ENCODE peak calls at places on chromosomes 5 and 9, in nine cellular contexts. I is fibroblast of lung, T is sigmoid colon, D is spleen, O is ovary, Q is cardiac muscle cell, U is stomach, L is suprapubic skin, W is IMR-90. G is an unnamed sample.

GRCh38 chr5:135891804-135892203 is 3.8 kb downstream of the IL9 start:
- DNase-seq in I (no peak), T (no peak), D (no peak), O (no peak), Q (peak), U (no peak), L (peak), W (no peak), G (no peak)

GRCh38 chr5:158116965-158117364 is 258.0 kb upstream of the CLINT1 start:
- DNase-seq in I (no peak), T (no peak), D (no peak), O (no peak), Q (no peak), U (no peak), L (no peak), W (no peak), G (no peak)

GRCh38 chr9:69955536-69956355 is 87.9 kb upstream of the MAMDC2 start:
- DNase-seq in I (no peak), T (no peak), D (no peak), O (no peak), Q (no peak), U (no peak), L (no peak), W (no peak), G (no peak)

GRCh38 chr9:121023064-121023463 is 27.0 kb downstream of the C5 start:
- DNase-seq in I (peak), T (no peak), D (no peak), O (no peak), Q (no peak), U (no peak), L (no peak), W (no peak), G (peak)

GRCh38 chr5:17283121-17283415 is 65.6 kb downstream of the BASP1 start:
- DNase-seq in I (no peak), T (no peak), D (no peak), O (no peak), Q (no peak), U (no peak), L (no peak), W (no peak), G (no peak)

GRCh38 chr9:7117676-7118561 is 360.1 kb downstream of the KDM4C start:
- DNase-seq in I (no peak), T (no peak), D (no peak), O (no peak), Q (no peak), U (no peak), L (no peak), W (peak), G (peak)

GRCh38 chr9:37374892-37375291 is 47.6 kb upstream of the GRHPR start:
- DNase-seq in I (no peak), T (no peak), D (peak), O (no peak), Q (no peak), U (no peak), L (no peak), W (no peak), G (no peak)

GRCh38 chr5:17838506-17838905 is 204.2 kb downstream of the TAF11L14 start:
- DNase-seq in I (no peak), T (no peak), D (no peak), O (no peak), Q (no peak), U (no peak), L (no peak), W (no peak), G (no peak)

GRCh38 chr5:76789991-76790571 is 28.7 kb upstream of the F2RL1 start:
- DNase-seq in I (peak), T (no peak), D (no peak), O (no peak), Q (no peak), U (no peak), L (no peak), W (peak), G (no peak)

GRCh38 chr5:141855265-141856029 is 22.8 kb downstream of the PCDH1 start:
- DNase-seq in I (no peak), T (no peak), D (no peak), O (no peak), Q (peak), U (peak), L (no peak), W (no peak), G (no peak)

GRCh38 chr5:86909461-86909881 is 291.7 kb downstream of the COX7C start:
- DNase-seq in I (peak), T (no peak), D (no peak), O (no peak), Q (no peak), U (no peak), L (no peak), W (peak), G (peak)

GRCh38 chr5:136042665-136043121 is 13.9 kb downstream of the TGFBI start:
- DNase-seq in I (peak), T (no peak), D (peak), O (no peak), Q (no peak), U (no peak), L (no peak), W (no peak), G (no peak)

GRCh38 chr5:94893404-94894145 is 275.1 kb downstream of the SLF1 start:
- DNase-seq in I (peak), T (no peak), D (no peak), O (no peak), Q (peak), U (no peak), L (no peak), W (peak), G (no peak)

GRCh38 chr5:122704247-122705036 is 70.4 kb upstream of the SNX2 start:
- DNase-seq in I (peak), T (no peak), D (no peak), O (no peak), Q (peak), U (no peak), L (no peak), W (peak), G (peak)

GRCh38 chr5:150120617-150121447 is 34.5 kb upstream of the CSF1R start:
- DNase-seq in I (no peak), T (peak), D (no peak), O (peak), Q (no peak), U (no peak), L (peak), W (no peak), G (no peak)

GRCh38 chr5:149697001-149697400 is 33.1 kb upstream of the PPARGC1B start:
- DNase-seq in I (peak), T (no peak), D (no peak), O (no peak), Q (no peak), U (no peak), L (no peak), W (peak), G (peak)

GRCh38 chr9:19456996-19457693 is 48.3 kb downstream of the ACER2 start:
- DNase-seq in I (peak), T (peak), D (no peak), O (peak), Q (peak), U (peak), L (no peak), W (peak), G (peak)

DNA sequence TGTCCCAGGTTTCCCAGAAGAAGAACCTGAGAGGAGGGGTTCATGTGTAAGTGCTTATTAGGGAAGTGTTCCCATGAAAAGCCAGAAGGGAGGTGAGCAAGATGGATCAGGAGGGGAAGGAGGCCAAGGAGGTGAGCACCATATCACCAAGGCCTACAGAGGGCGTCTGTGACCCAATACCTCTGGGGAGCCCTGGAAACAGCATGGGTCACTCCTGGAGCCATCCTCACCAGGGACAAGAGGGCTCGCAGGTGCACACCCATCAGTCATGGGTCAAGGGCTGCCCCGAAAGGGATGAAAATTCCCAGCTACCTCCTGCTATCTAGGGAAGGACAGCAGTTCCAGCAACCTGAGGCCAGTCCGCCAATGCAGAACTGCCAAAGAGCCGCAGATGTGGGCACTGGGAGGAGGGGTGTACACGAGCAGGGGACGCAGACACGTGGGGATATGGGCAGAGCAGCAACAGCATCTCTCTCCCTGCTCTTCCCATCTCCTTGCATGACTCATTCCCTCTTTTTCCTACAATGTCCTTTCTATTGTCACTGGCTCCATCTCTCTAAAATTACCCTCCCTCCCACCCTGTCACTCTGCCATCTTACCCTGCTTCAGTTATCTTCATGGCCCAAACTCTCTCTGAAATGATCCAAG is 167.6 kb upstream of the FSTL4 start:
- DNase-seq in I (no peak), T (no peak), D (no peak), O (no peak), Q (peak), U (no peak), L (no peak), W (no peak), G (no peak)
- TF ChIP-seq CTCF in I (no peak), T (no peak), D (no peak), O (no peak), Q (no peak), U (no peak), L (no peak), W (no peak), G (no peak)

GRCh38 chr9:133553123-133553522 is 18.6 kb downstream of the ADAMTSL2 start:
- DNase-seq in I (no peak), T (no peak), D (no peak), O (no peak), Q (no peak), U (no peak), L (no peak), W (no peak), G (no peak)

GRCh38 chr9:133554729-133555128 is 20.2 kb downstream of the ADAMTSL2 start:
- DNase-seq in I (no peak), T (no peak), D (no peak), O (no peak), Q (no peak), U (no peak), L (no peak), W (no peak), G (no peak)

GRCh38 chr9:133552236-133552635 is 17.7 kb downstream of the ADAMTSL2 start:
- DNase-seq in I (no peak), T (no peak), D (no peak), O (no peak), Q (no peak), U (no peak), L (no peak), W (no peak), G (no peak)

GRCh38 chr9:133556354-133556753 is 21.9 kb downstream of the ADAMTSL2 start:
- DNase-seq in I (no peak), T (no peak), D (no peak), O (no peak), Q (no peak), U (no peak), L (no peak), W (no peak), G (no peak)

GRCh38 chr9:133553978-133554713 is 19.6 kb downstream of the ADAMTSL2 start:
- DNase-seq in I (no peak), T (no peak), D (no peak), O (no peak), Q (no peak), U (no peak), L (no peak), W (no peak), G (no peak)
- H3K27ac ChIP-seq in I (no peak), T (no peak), D (no peak), O (no peak), Q (no peak), U (no peak), L (no peak), W (no peak), G (no peak)

DNA sequence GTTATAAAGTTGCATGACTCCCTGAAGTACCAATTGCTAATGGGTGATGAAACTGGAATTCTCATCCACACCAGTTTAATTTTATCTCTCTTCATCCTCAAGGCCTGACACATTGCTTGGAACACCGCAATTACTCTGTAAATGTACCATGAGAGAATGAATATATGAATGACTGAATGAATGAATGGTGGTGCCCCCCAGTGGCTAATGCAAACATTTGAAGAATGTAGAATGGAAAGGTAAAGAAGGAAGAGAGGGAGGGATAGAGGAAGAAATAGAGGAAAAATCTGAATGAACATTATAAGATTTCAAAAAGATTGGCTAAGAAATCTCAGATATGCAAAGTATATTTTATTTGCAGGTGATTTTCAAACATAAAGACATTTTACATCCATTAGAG is 13.1 kb downstream of the PAPPA start:
- DNase-seq in I (no peak), T (no peak), D (no peak), O (no peak), Q (no peak), U (no peak), L (no peak), W (no peak), G (no peak)
- TF ChIP-seq CTCF in I (no peak), T (no peak), D (no peak), O (no peak), Q (peak), U (no peak), L (no peak), W (peak), G (peak)

DNA sequence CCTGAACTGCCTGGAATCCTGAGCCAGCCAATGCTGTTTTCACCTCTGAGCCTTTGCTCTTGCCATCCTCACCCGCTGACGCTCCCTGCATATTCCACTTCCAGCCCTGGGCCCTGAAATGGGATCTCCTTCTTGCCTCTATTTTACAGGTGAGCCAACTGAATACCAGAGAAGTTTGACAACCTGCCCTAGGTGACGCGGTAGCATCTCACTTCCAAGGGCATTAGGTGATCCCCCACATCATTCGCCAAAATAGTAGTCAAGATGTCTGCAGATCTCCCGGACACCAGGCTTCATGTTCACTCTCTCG is 43.5 kb downstream of the FOXI1 start:
- DNase-seq in I (no peak), T (no peak), D (no peak), O (no peak), Q (no peak), U (no peak), L (no peak), W (no peak), G (no peak)
- H3K27ac ChIP-seq in I (no peak), T (no peak), D (no peak), O (no peak), Q (no peak), U (no peak), L (no peak), W (no peak), G (no peak)

G was measured in RWPE1.